ENCODE peak calls at places on chromosomes 5 and 9, in five cellular contexts. B, W, Q, Z and K are unnamed samples.

GRCh38 chr5:72543365-72543764 is 36.2 kb upstream of the ZNF366 start:
- DNase-seq in B (no peak), W (no peak), Q (no peak), Z (no peak), K (no peak)

GRCh38 chr5:116564322-116564721 is 10.3 kb downstream of the SEMA6A start:
- DNase-seq in B (no peak), W (no peak), Q (no peak), Z (no peak), K (no peak)

GRCh38 chr5:121692163-121692562 is 159.5 kb upstream of the FTMT start:
- DNase-seq in B (no peak), W (no peak), Q (no peak), Z (no peak), K (no peak)

GRCh38 chr9:89872426-89872912 is 267.7 kb downstream of the GADD45G start:
- DNase-seq in B (no peak), W (no peak), Q (no peak), Z (no peak), K (no peak)

GRCh38 chr5:44640945-44641456 is 167.7 kb upstream of the MRPS30 start:
- DNase-seq in B (no peak), W (no peak), Q (no peak), Z (no peak), K (no peak)

GRCh38 chr5:34684281-34684979 is 28.3 kb downstream of the RAI14 start:
- DNase-seq in B (no peak), W (peak; percentile 56), Q (no peak), Z (no peak), K (no peak)

GRCh38 chr5:33311893-33312292 is 128.9 kb upstream of the TARS1 start:
- DNase-seq in B (no peak), W (peak; percentile 91), Q (no peak), Z (no peak), K (no peak)

GRCh38 chr5:133910596-133910995 is 57.8 kb downstream of the C5orf15 start:
- DNase-seq in B (no peak), W (no peak), Q (no peak), Z (no peak), K (no peak)

GRCh38 chr9:73869261-73869660 is 627.9 kb upstream of the RORB start:
- DNase-seq in B (peak; percentile 29), W (peak; percentile 95), Q (peak; percentile 14), Z (no peak), K (no peak)

GRCh38 chr9:108184941-108185340 is 670.8 kb downstream of the ACTL7B start:
- DNase-seq in B (no peak), W (peak; percentile 83), Q (no peak), Z (no peak), K (no peak)

GRCh38 chr9:122005597-122005996 is 87.5 kb downstream of the TTLL11 start:
- DNase-seq in B (peak; percentile 3), W (peak; percentile 24), Q (no peak), Z (no peak), K (no peak)

GRCh38 chr9:89414670-89415069 is 83.2 kb downstream of the SEMA4D start:
- DNase-seq in B (no peak), W (no peak), Q (no peak), Z (no peak), K (no peak)

GRCh38 chr9:127142931-127143464 is 20.6 kb upstream of the ANGPTL2 start:
- DNase-seq in B (no peak), W (no peak), Q (no peak), Z (no peak), K (no peak)

GRCh38 chr9:133135193-133135745 is 14.2 kb upstream of the RALGDS start:
- DNase-seq in B (peak; percentile 89), W (peak; percentile 99), Q (no peak), Z (no peak), K (no peak)

GRCh38 chr5:139415869-139416268 is 12.0 kb upstream of the SPATA24 start:
- DNase-seq in B (no peak), W (no peak), Q (no peak), Z (no peak), K (no peak)

GRCh38 chr5:69238760-69239251 is 4.1 kb downstream of the CDK7 start:
- DNase-seq in B (no peak), W (peak; percentile 83), Q (no peak), Z (no peak), K (no peak)

GRCh38 chr5:140293091-140293996 is 9.6 kb downstream of the PFDN1 start:
- DNase-seq in B (no peak), W (no peak), Q (no peak), Z (no peak), K (no peak)

GRCh38 chr5:6504677-6505414 is 56.2 kb downstream of the UBE2QL1 start:
- DNase-seq in B (peak; percentile 83), W (peak; percentile 85), Q (no peak), Z (no peak), K (no peak)

GRCh38 chr9:133261753-133262120 is 13.3 kb downstream of the ABO start:
- DNase-seq in B (no peak), W (no peak), Q (no peak), Z (no peak), K (no peak)

GRCh38 chr9:81984911-81985310 is 3.7 kb upstream of the SPATA31D1 start:
- DNase-seq in B (no peak), W (peak; percentile 19), Q (no peak), Z (no peak), K (no peak)